ENCODE peak calls at places on chromosomes 12 and 14, in seven cellular contexts. I is naive thymus-derived CD4-positive, alpha-beta T cell; R is SK-N-SH; O is fibroblast of pulmonary artery; T is AG04449; E is aorta; P is BJ. N is an unnamed sample.
A peak's percentile ranks its signal among the peaks of the same experiment; 100 is the strongest.

GRCh38 chr12:22334696-22335290 is at the start of gene ST8SIA1:
- DNase-seq in I (peak; percentile 30), R (peak; percentile 73), O (peak; percentile 25), T (no peak), E (peak; percentile 53), P (no peak), N (peak; percentile 81)

GRCh38 chr14:105914738-105915385 is 388.5 kb downstream of the TMEM121 start:
- DNase-seq in I (no peak), R (no peak), O (no peak), T (no peak), E (peak; percentile 34), P (no peak), N (no peak)

GRCh38 chr14:93329965-93330608 is 2.7 kb downstream of the BTBD7 start:
- DNase-seq in I (no peak), R (no peak), O (no peak), T (no peak), E (no peak), P (no peak), N (no peak)

GRCh38 chr12:30969006-30969405 is 42.5 kb downstream of the TSPAN11 start:
- DNase-seq in I (no peak), R (no peak), O (no peak), T (no peak), E (no peak), P (no peak), N (no peak)

GRCh38 chr14:24188251-24189058 is at the start of gene IPO4:
- DNase-seq in I (peak; percentile 90), R (peak; percentile 97), O (peak; percentile 99), T (peak; percentile 90), E (peak; percentile 97), P (peak; percentile 79), N (peak; percentile 99)

GRCh38 chr12:105982022-105982421 is 156.7 kb downstream of the NUAK1 start:
- DNase-seq in I (no peak), R (no peak), O (no peak), T (no peak), E (no peak), P (no peak), N (no peak)

GRCh38 chr12:13187399-13187798 is 9.1 kb upstream of the EMP1 start:
- DNase-seq in I (no peak), R (no peak), O (no peak), T (no peak), E (no peak), P (no peak), N (no peak)

GRCh38 chr12:120429368-120429767 is 8.5 kb upstream of the COX6A1 start:
- DNase-seq in I (no peak), R (no peak), O (no peak), T (no peak), E (no peak), P (no peak), N (no peak)

GRCh38 chr12:191541-191940 is 22.4 kb downstream of the SLC6A12 start:
- DNase-seq in I (no peak), R (no peak), O (no peak), T (no peak), E (no peak), P (no peak), N (no peak)

GRCh38 chr12:16112626-16113560 is 164.6 kb downstream of the SLC15A5 start:
- DNase-seq in I (no peak), R (no peak), O (no peak), T (no peak), E (no peak), P (no peak), N (peak; percentile 35)

GRCh38 chr12:118773956-118774723 is 207.2 kb upstream of the SRRM4 start:
- DNase-seq in I (no peak), R (peak; percentile 81), O (no peak), T (no peak), E (no peak), P (no peak), N (peak; percentile 89)

GRCh38 chr12:122243965-122244364 is 18.1 kb upstream of the DIABLO start:
- DNase-seq in I (no peak), R (no peak), O (no peak), T (no peak), E (no peak), P (no peak), N (no peak)

GRCh38 chr12:2733493-2734252 is 61.1 kb upstream of the FKBP4 start:
- DNase-seq in I (no peak), R (no peak), O (no peak), T (no peak), E (no peak), P (no peak), N (no peak)

GRCh38 chr12:7093486-7093885 is 1.2 kb upstream of the C1R start:
- DNase-seq in I (no peak), R (no peak), O (no peak), T (no peak), E (no peak), P (no peak), N (no peak)

GRCh38 chr12:12081836-12082497 is 11.2 kb downstream of the BCL2L14 start:
- DNase-seq in I (no peak), R (peak; percentile 67), O (peak; percentile 71), T (no peak), E (no peak), P (no peak), N (peak; percentile 62)

GRCh38 chr12:2555487-2556082 is 239.2 kb upstream of the FKBP4 start:
- DNase-seq in I (no peak), R (no peak), O (no peak), T (no peak), E (no peak), P (no peak), N (peak; percentile 66)

GRCh38 chr12:26434299-26434915 is 239.0 kb downstream of the SSPN start:
- DNase-seq in I (no peak), R (peak; percentile 52), O (peak; percentile 76), T (no peak), E (no peak), P (peak; percentile 5), N (peak; percentile 35)

GRCh38 chr12:89059721-89060120 is 292.6 kb downstream of the DUSP6 start:
- DNase-seq in I (no peak), R (no peak), O (no peak), T (no peak), E (no peak), P (no peak), N (no peak)

GRCh38 chr14:101991336-101991735 is 27.0 kb downstream of the DYNC1H1 start:
- DNase-seq in I (no peak), R (no peak), O (no peak), T (no peak), E (no peak), P (no peak), N (no peak)

GRCh38 chr12:65533177-65533883 is 254.8 kb downstream of the MSRB3 start:
- DNase-seq in I (no peak), R (no peak), O (peak; percentile 29), T (no peak), E (no peak), P (peak; percentile 50), N (no peak)

GRCh38 chr14:91059576-91060471 is 617 bp downstream of the RPS6KA5 start:
- DNase-seq in I (no peak), R (peak; percentile 89), O (peak; percentile 4), T (no peak), E (peak; percentile 50), P (no peak), N (peak; percentile 91)

GRCh38 chr12:32509328-32510122 is 110.2 kb downstream of the FGD4 start:
- DNase-seq in I (no peak), R (no peak), O (no peak), T (no peak), E (no peak), P (no peak), N (no peak)

GRCh38 chr12:48028541-48029400 is 24.5 kb upstream of the COL2A1 start:
- DNase-seq in I (no peak), R (no peak), O (no peak), T (no peak), E (no peak), P (no peak), N (peak; percentile 19)

GRCh38 chr12:11581179-11581755 is 68.2 kb upstream of the ETV6 start:
- DNase-seq in I (peak; percentile 46), R (peak; percentile 51), O (peak; percentile 88), T (no peak), E (peak; percentile 66), P (no peak), N (peak; percentile 52)

GRCh38 chr12:107435520-107435919 is 250.1 kb upstream of the PWP1 start:
- DNase-seq in I (no peak), R (no peak), O (peak; percentile 7), T (no peak), E (no peak), P (no peak), N (no peak)

GRCh38 chr14:100019156-100019882 is 45.9 kb upstream of the EVL start:
- DNase-seq in I (no peak), R (peak; percentile 62), O (peak; percentile 31), T (no peak), E (no peak), P (no peak), N (peak; percentile 27)
- H3K4me3 ChIP-seq in I (no peak overlapping the region), R (no peak overlapping the region), O (no peak overlapping the region), T (no peak overlapping the region), E (no peak overlapping the region), P (no peak overlapping the region), N (no peak overlapping the region)

DNA sequence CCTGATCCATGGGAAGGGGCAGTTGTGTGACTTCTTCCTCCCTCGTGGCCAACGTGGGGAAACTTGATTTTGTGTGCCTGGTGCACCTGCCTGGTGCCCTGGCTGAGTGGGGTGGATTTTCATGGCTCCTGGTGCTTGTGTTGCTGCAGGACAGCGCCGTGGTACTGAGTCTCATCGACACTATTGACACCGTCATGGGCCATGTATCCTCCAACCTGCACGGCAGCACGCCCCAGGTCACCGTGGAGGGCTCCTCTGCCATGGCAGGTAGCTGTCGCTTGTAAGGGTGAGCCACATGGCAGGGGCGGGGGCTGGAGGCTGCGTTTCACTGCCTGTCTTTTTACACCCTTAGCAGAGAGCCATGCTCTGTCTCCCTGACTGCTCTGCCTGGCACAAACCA is 49.3 kb downstream of the ADGRD1 start:
- DNase-seq in I (no peak), R (no peak), O (no peak), T (no peak), E (no peak), P (no peak), N (peak; percentile 44)
- H3K4me3 ChIP-seq in I (no peak overlapping the region), R (no peak overlapping the region), O (no peak overlapping the region), T (no peak overlapping the region), E (no peak overlapping the region), P (no peak overlapping the region), N (no peak overlapping the region)

DNA sequence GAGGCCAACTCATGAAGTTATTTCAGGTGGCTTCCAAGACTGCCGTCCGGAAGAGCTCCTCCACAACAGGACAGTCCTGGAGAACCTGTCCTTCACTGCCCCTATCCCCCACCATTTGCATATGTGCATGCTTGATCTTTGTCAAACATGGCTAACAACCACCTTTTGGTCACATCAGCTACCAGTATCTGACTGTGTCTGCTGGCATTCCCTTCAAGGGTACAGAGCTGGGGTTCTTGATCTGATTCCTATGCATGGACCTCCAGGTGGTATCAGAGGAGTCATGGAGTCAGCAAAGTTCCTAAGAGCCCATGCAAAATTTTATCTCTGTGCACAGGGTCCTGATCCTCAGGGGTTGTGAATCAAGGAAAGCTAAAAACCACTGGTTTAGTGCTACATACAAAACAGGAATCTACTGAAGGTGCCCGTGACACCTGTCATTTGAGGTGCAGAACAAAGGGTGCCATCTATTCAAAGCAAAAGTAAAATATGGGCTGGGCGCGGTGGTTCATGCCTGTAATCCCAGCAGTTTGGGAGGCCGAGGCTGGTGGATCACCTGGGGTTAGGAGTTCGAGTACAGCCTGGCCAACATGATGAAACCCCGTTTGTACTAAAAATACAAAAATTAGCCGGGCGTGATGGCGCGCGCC is 3.8 kb downstream of the PPTC7 start:
- DNase-seq in I (no peak), R (no peak), O (no peak), T (no peak), E (no peak), P (no peak), N (no peak)
- H3K4me3 ChIP-seq in I (peak overlapping the region; percentile 42), R (no peak overlapping the region), O (no peak overlapping the region), T (no peak overlapping the region), E (no peak overlapping the region), P (no peak overlapping the region), N (no peak overlapping the region)

GRCh38 chr14:55277972-55278740 is 6.9 kb downstream of the FBXO34 start:
- DNase-seq in I (no peak), R (no peak), O (no peak), T (no peak), E (no peak), P (no peak), N (no peak)
- H3K4me3 ChIP-seq in I (no peak overlapping the region), R (no peak overlapping the region), O (no peak overlapping the region), T (no peak overlapping the region), E (no peak overlapping the region), P (no peak overlapping the region), N (no peak overlapping the region)